ENCODE peak calls at places on chromosome 21, in eight cellular contexts. One of them, this sample, is unnamed. For H3K9me3, the result is how much of the 10 kb centered on the place peaks cover.

GRCh38 chr21:34803792-34804440 is 135.1 kb downstream of the CLIC6 start:
- DNase-seq in breast epithelium: no peak
- DNase-seq in A549: no peak
- DNase-seq in uterus: no peak
- DNase-seq in stomach: no peak
- DNase-seq in adrenal gland: no peak
- DNase-seq in hepatocyte: no peak
- DNase-seq in HCT116: no peak
- DNase-seq in this sample: no peak

GRCh38 chr21:46153259-46154154 is 1.9 kb downstream of the FTCD start:
- DNase-seq in breast epithelium: peak
- DNase-seq in A549: no peak
- DNase-seq in uterus: peak
- DNase-seq in stomach: peak
- DNase-seq in adrenal gland: peak
- DNase-seq in hepatocyte: peak
- DNase-seq in HCT116: no peak
- DNase-seq in this sample: no peak

GRCh38 chr21:45364464-45365185 is 40.3 kb upstream of the COL18A1 start:
- DNase-seq in breast epithelium: no peak
- DNase-seq in A549: peak
- DNase-seq in uterus: peak
- DNase-seq in stomach: no peak
- DNase-seq in adrenal gland: no peak
- DNase-seq in hepatocyte: no peak
- DNase-seq in HCT116: no peak
- DNase-seq in this sample: no peak

GRCh38 chr21:29382029-29382654 is 83.4 kb downstream of the BACH1 start:
- DNase-seq in breast epithelium: no peak
- DNase-seq in A549: no peak
- DNase-seq in uterus: no peak
- DNase-seq in stomach: no peak
- DNase-seq in adrenal gland: no peak
- DNase-seq in hepatocyte: peak
- DNase-seq in HCT116: no peak
- DNase-seq in this sample: no peak

GRCh38 chr21:15761508-15762100 is 31.8 kb downstream of the USP25 start:
- DNase-seq in breast epithelium: no peak
- DNase-seq in A549: no peak
- DNase-seq in uterus: no peak
- DNase-seq in stomach: peak
- DNase-seq in adrenal gland: no peak
- DNase-seq in hepatocyte: peak
- DNase-seq in HCT116: no peak
- DNase-seq in this sample: peak

GRCh38 chr21:33069994-33070811 is at the start of gene OLIG1:
- DNase-seq in breast epithelium: no peak
- DNase-seq in A549: peak
- DNase-seq in uterus: no peak
- DNase-seq in stomach: peak
- DNase-seq in adrenal gland: no peak
- DNase-seq in hepatocyte: peak
- DNase-seq in HCT116: no peak
- DNase-seq in this sample: peak

GRCh38 chr21:17467829-17468228 is 45.0 kb upstream of the CXADR start:
- DNase-seq in breast epithelium: no peak
- DNase-seq in A549: no peak
- DNase-seq in uterus: no peak
- DNase-seq in stomach: no peak
- DNase-seq in adrenal gland: no peak
- DNase-seq in hepatocyte: no peak
- DNase-seq in HCT116: no peak
- DNase-seq in this sample: no peak

GRCh38 chr21:37073417-37074194 is 552 bp downstream of the TTC3 start:
- DNase-seq in breast epithelium: peak
- DNase-seq in A549: peak
- DNase-seq in uterus: peak
- DNase-seq in stomach: peak
- DNase-seq in adrenal gland: peak
- DNase-seq in hepatocyte: peak
- DNase-seq in HCT116: no peak
- DNase-seq in this sample: peak

GRCh38 chr21:34885636-34886553 is 163.2 kb downstream of the RUNX1 start:
- DNase-seq in breast epithelium: no peak
- DNase-seq in A549: no peak
- DNase-seq in uterus: no peak
- DNase-seq in stomach: no peak
- DNase-seq in adrenal gland: no peak
- DNase-seq in hepatocyte: peak
- DNase-seq in HCT116: no peak
- DNase-seq in this sample: no peak

GRCh38 chr21:37460196-37460595 is 93.6 kb downstream of the DYRK1A start:
- DNase-seq in breast epithelium: no peak
- DNase-seq in A549: peak
- DNase-seq in uterus: no peak
- DNase-seq in stomach: no peak
- DNase-seq in adrenal gland: no peak
- DNase-seq in hepatocyte: no peak
- DNase-seq in HCT116: no peak
- DNase-seq in this sample: no peak

GRCh38 chr21:30831194-30831765 is 1.7 kb upstream of the KRTAP7-1 start:
- DNase-seq in breast epithelium: no peak
- DNase-seq in A549: peak
- DNase-seq in uterus: no peak
- DNase-seq in stomach: no peak
- DNase-seq in adrenal gland: peak
- DNase-seq in hepatocyte: peak
- DNase-seq in HCT116: peak
- DNase-seq in this sample: no peak

GRCh38 chr21:31471865-31472264 is 127.8 kb upstream of the TIAM1 start:
- DNase-seq in breast epithelium: no peak
- DNase-seq in A549: no peak
- DNase-seq in uterus: no peak
- DNase-seq in stomach: no peak
- DNase-seq in adrenal gland: no peak
- DNase-seq in hepatocyte: no peak
- DNase-seq in HCT116: no peak
- DNase-seq in this sample: no peak

GRCh38 chr21:45596704-45597318 is 46.7 kb upstream of the PCBP3 start:
- DNase-seq in breast epithelium: peak
- DNase-seq in A549: peak
- DNase-seq in uterus: peak
- DNase-seq in stomach: peak
- DNase-seq in adrenal gland: peak
- DNase-seq in hepatocyte: peak
- DNase-seq in HCT116: peak
- DNase-seq in this sample: peak

GRCh38 chr21:33658919-33659318 is 16.6 kb downstream of the ITSN1 start:
- DNase-seq in breast epithelium: no peak
- DNase-seq in A549: no peak
- DNase-seq in uterus: no peak
- DNase-seq in stomach: no peak
- DNase-seq in adrenal gland: no peak
- DNase-seq in hepatocyte: no peak
- DNase-seq in HCT116: no peak
- DNase-seq in this sample: no peak

GRCh38 chr21:30600787-30601186 is at the start of gene KRTAP22-1:
- DNase-seq in breast epithelium: no peak
- DNase-seq in A549: no peak
- DNase-seq in uterus: no peak
- DNase-seq in stomach: no peak
- DNase-seq in adrenal gland: no peak
- DNase-seq in hepatocyte: no peak
- DNase-seq in HCT116: no peak
- DNase-seq in this sample: no peak

GRCh38 chr21:44547656-44548331 is 3.5 kb downstream of the KRTAP10-2 start:
- DNase-seq in breast epithelium: no peak
- DNase-seq in A549: no peak
- DNase-seq in uterus: no peak
- DNase-seq in stomach: peak
- DNase-seq in adrenal gland: no peak
- DNase-seq in hepatocyte: no peak
- DNase-seq in HCT116: no peak
- DNase-seq in this sample: peak

DNA sequence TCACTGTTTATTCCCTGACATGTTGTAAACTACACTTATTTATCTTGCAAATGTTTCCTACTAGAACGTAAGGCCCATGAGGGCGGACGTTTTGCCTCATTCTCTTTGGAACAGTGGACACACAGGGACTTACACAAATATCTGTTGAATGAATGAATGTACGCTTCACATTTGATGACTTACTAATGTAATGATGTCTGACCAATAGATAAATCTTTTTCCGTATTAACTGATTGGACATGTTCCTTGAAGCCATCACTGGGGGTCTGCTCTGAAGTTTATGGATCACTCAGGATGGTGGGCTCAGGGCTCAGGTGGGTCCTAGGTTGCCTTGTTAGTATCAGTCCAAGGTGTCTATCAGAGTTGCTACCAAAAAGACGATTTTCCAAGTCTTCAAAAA is 763.2 kb upstream of the TPTE start:
- DNase-seq in breast epithelium: no peak
- DNase-seq in A549: no peak
- DNase-seq in uterus: no peak
- DNase-seq in stomach: no peak
- DNase-seq in adrenal gland: no peak
- DNase-seq in hepatocyte: no peak
- DNase-seq in HCT116: no peak
- DNase-seq in this sample: no peak
- H3K9me3 ChIP-seq in breast epithelium: under half
- H3K9me3 ChIP-seq in A549: under half
- H3K9me3 ChIP-seq in uterus: under half
- H3K9me3 ChIP-seq in stomach: half or more
- H3K9me3 ChIP-seq in adrenal gland: under half
- H3K9me3 ChIP-seq in hepatocyte: under half
- H3K9me3 ChIP-seq in HCT116: half or more
- H3K9me3 ChIP-seq in this sample: under half

DNA sequence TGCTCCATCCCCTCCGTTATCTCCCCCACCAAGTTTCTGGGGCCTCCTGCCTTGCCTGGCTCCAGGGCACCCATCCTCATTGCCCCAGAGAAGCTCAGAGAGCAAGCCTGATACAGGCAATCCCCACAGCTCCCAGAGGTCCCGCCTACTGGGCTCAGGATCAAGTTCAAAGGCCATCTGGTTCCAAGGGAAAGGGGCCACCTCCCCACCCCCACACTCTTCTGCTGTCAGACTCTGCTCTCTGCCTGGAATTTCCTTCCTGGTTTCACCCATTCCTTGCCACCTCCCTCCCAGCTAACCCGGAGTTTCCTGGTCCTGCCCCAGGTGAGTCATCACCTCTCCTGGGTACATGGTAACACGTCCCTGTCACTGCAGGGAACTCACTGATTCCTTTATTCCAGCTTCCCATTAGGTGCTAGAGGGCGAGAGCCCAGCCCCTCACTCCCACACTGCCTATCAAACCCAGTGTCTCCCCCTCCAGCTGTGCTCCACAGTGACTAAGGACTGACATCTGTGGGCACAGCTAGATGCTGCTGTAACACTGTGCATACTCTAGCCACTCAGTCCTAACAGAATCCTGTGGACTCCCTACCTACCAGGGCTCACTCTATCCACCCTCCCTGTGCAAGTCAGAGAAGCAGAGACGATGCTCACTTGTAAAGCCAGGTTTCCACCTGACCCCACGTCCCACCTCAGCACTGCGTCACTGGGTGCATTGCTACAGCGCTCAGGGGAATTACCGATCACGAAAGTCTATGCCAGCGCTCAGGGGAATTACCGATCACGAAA is 21.8 kb downstream of the RSPH1 start:
- DNase-seq in breast epithelium: no peak
- DNase-seq in A549: peak
- DNase-seq in uterus: no peak
- DNase-seq in stomach: peak
- DNase-seq in adrenal gland: peak
- DNase-seq in hepatocyte: peak
- DNase-seq in HCT116: peak
- DNase-seq in this sample: peak
- H3K27ac ChIP-seq in breast epithelium: no peak
- H3K27ac ChIP-seq in A549: peak
- H3K27ac ChIP-seq in uterus: no peak
- H3K27ac ChIP-seq in stomach: peak
- H3K27ac ChIP-seq in adrenal gland: no peak
- H3K27ac ChIP-seq in hepatocyte: peak
- H3K27ac ChIP-seq in HCT116: peak
- H3K27ac ChIP-seq in this sample: peak

GRCh38 chr21:27094182-27094948 is 127.5 kb upstream of the ADAMTS5 start:
- DNase-seq in breast epithelium: no peak
- DNase-seq in A549: no peak
- DNase-seq in uterus: no peak
- DNase-seq in stomach: no peak
- DNase-seq in adrenal gland: no peak
- DNase-seq in hepatocyte: no peak
- DNase-seq in HCT116: no peak
- DNase-seq in this sample: no peak
- H3K9me3 ChIP-seq in breast epithelium: under half
- H3K9me3 ChIP-seq in A549: under half
- H3K9me3 ChIP-seq in uterus: under half
- H3K9me3 ChIP-seq in stomach: under half
- H3K9me3 ChIP-seq in adrenal gland: under half
- H3K9me3 ChIP-seq in hepatocyte: under half
- H3K9me3 ChIP-seq in HCT116: under half
- H3K9me3 ChIP-seq in this sample: under half

DNA sequence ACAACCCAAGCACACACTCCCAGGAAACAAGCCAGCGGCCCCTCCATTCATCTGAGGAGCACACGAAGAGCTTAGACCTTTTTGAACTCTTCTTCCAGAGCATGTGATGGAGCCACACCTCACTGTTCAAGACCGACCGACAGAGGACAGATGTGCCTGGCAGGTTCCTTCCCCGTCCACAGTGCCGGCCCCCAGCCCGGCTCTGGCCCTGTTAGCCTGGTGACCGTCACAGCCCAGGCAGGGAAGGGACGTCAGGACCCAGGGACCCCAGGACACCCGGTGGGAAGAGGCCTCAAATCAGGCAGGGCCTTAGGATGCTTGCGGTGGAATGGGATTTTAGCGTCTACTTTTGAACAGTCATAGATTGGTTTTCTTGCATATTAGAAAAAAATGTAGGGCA is 79.5 kb downstream of the SIK1 start:
- DNase-seq in breast epithelium: no peak
- DNase-seq in A549: no peak
- DNase-seq in uterus: no peak
- DNase-seq in stomach: no peak
- DNase-seq in adrenal gland: no peak
- DNase-seq in hepatocyte: no peak
- DNase-seq in HCT116: no peak
- DNase-seq in this sample: no peak
- H3K27ac ChIP-seq in breast epithelium: no peak
- H3K27ac ChIP-seq in A549: peak
- H3K27ac ChIP-seq in uterus: no peak
- H3K27ac ChIP-seq in stomach: no peak
- H3K27ac ChIP-seq in adrenal gland: no peak
- H3K27ac ChIP-seq in hepatocyte: peak
- H3K27ac ChIP-seq in HCT116: no peak
- H3K27ac ChIP-seq in this sample: no peak